ENCODE peak calls at places on chromosomes 1 and 21, in four cellular contexts. One of them, this sample, is unnamed. For H3K27me3 and H3K36me3, the result is how much of the 10 kb centered on the place peaks cover.

GRCh38 chr1:19560480-19560879 is 75.1 kb upstream of the CAPZB start:
- DNase-seq in neuronal stem cell: no peak
- DNase-seq in endodermal cell: no peak
- DNase-seq in IMR-90: no peak
- DNase-seq in this sample: no peak

GRCh38 chr1:19704247-19705113 is 39.8 kb downstream of the HTR6 start:
- DNase-seq in neuronal stem cell: peak
- DNase-seq in endodermal cell: peak
- DNase-seq in IMR-90: peak
- DNase-seq in this sample: peak

GRCh38 chr1:15851251-15852035 is 3.9 kb downstream of the SPEN start:
- DNase-seq in neuronal stem cell: no peak
- DNase-seq in endodermal cell: no peak
- DNase-seq in IMR-90: no peak
- DNase-seq in this sample: peak

GRCh38 chr21:41948901-41949300 is 4.9 kb downstream of the C2CD2 start:
- DNase-seq in endodermal cell: no peak
- DNase-seq in IMR-90: no peak
- DNase-seq in neuronal stem cell: no peak
- DNase-seq in this sample: no peak

GRCh38 chr1:59560807-59561450 is 253.8 kb upstream of the HOOK1 start:
- DNase-seq in endodermal cell: no peak
- DNase-seq in IMR-90: no peak
- DNase-seq in neuronal stem cell: no peak
- DNase-seq in this sample: no peak

GRCh38 chr1:246631426-246631825 is 65.2 kb downstream of the CNST start:
- DNase-seq in IMR-90: peak
- DNase-seq in neuronal stem cell: no peak
- DNase-seq in endodermal cell: no peak
- DNase-seq in this sample: no peak

GRCh38 chr1:169508432-169509338 is 22.9 kb upstream of the SLC19A2 start:
- DNase-seq in endodermal cell: no peak
- DNase-seq in neuronal stem cell: no peak
- DNase-seq in IMR-90: no peak
- DNase-seq in this sample: no peak

GRCh38 chr1:11207898-11208611 is 18.9 kb downstream of the ANGPTL7 start:
- DNase-seq in neuronal stem cell: no peak
- DNase-seq in IMR-90: no peak
- DNase-seq in endodermal cell: no peak
- DNase-seq in this sample: no peak

GRCh38 chr1:24896176-24896575 is 33.9 kb downstream of the RUNX3 start:
- DNase-seq in IMR-90: no peak
- DNase-seq in neuronal stem cell: no peak
- DNase-seq in endodermal cell: no peak
- DNase-seq in this sample: peak

GRCh38 chr1:24694380-24694843 is 50.8 kb upstream of the CLIC4 start:
- DNase-seq in endodermal cell: no peak
- DNase-seq in IMR-90: peak
- DNase-seq in neuronal stem cell: no peak
- DNase-seq in this sample: no peak

DNA sequence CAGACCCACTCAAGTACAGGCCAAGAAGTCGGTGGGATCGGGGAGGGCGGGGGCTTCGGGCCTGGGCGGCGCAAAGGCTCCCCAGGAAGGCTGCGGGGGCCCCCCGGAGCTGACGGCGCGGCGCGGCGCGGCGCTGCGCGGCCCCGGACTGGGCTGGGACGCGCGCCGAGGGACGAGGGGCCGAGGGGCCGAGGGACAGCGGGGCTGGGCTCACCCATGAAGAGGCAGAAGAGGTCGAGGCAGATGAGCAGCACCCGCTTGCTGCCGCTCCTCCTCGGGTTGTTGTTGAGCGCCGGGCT is 750 bp downstream of the PLPP3 start:
- DNase-seq in endodermal cell: peak
- DNase-seq in IMR-90: no peak
- DNase-seq in neuronal stem cell: no peak
- DNase-seq in this sample: peak
- H3K4me3 ChIP-seq in endodermal cell: peak
- H3K4me3 ChIP-seq in IMR-90: peak
- H3K4me3 ChIP-seq in neuronal stem cell: peak
- H3K4me3 ChIP-seq in this sample: peak

DNA sequence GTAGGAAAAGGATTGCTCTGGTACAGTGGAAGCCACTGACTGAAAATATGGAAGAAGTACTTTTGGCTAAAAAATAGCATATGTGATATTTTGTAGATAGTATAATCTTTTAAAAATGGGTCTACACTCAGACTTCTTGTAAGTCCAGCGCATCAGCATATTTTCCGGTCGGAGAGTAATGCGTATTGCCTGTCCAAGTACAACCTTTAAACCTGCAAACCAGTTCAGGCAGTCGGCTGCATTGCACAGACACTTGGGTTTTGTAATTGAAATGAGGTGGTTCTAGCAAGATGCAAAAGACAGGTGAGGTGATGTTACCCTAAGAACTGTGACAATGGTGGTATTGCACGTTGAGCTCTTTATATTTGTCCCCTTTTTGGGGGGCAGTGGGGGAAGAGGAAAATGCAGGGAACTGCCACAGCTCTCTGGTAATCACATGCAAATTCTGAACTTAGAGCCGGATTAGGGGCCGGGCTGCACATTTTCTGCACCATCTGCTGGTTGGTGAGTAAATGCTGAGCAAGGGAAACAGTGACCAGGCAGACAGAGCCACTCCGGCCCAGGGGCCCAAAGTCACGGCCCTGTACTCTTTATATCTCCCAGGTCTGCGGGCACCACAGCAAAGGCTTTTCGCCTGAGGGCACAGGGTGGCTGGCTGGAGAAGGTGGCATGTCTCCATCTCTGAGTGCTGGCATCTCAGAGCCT is 2.3 kb downstream of the GPR137B start:
- DNase-seq in neuronal stem cell: no peak
- DNase-seq in endodermal cell: no peak
- DNase-seq in IMR-90: peak
- DNase-seq in this sample: peak
- H3K27me3 ChIP-seq in neuronal stem cell: under half
- H3K27me3 ChIP-seq in endodermal cell: half or more
- H3K27me3 ChIP-seq in IMR-90: under half
- H3K27me3 ChIP-seq in this sample: under half

DNA sequence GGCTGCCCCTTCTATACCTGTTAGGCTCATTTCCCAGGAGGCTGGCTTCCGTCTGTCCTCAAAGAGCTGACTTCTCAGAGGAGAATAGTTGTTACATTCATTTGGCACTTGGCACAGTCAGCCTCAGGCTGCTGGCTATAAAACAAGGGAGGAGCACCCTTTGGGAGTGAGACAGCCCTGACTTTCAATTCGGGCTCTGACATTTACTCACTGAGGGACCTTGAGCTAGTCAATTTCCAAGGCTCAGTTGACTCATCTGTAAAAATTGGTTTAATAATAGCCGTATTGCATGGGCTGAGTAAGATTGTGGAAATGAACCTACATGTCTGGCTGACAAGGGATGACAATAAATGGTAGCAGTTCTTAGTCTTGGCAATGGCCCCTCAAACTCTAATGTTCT is 13.7 kb downstream of the ALX3 start:
- DNase-seq in IMR-90: peak
- DNase-seq in endodermal cell: no peak
- DNase-seq in neuronal stem cell: no peak
- DNase-seq in this sample: no peak
- H3K36me3 ChIP-seq in IMR-90: half or more
- H3K36me3 ChIP-seq in endodermal cell: half or more
- H3K36me3 ChIP-seq in neuronal stem cell: half or more
- H3K36me3 ChIP-seq in this sample: half or more

GRCh38 chr1:65994223-65994622 is 201.5 kb downstream of the PDE4B start:
- DNase-seq in endodermal cell: no peak
- DNase-seq in IMR-90: no peak
- DNase-seq in neuronal stem cell: no peak
- DNase-seq in this sample: no peak
- H3K4me3 ChIP-seq in endodermal cell: no peak
- H3K4me3 ChIP-seq in IMR-90: no peak
- H3K4me3 ChIP-seq in neuronal stem cell: no peak
- H3K4me3 ChIP-seq in this sample: no peak

DNA sequence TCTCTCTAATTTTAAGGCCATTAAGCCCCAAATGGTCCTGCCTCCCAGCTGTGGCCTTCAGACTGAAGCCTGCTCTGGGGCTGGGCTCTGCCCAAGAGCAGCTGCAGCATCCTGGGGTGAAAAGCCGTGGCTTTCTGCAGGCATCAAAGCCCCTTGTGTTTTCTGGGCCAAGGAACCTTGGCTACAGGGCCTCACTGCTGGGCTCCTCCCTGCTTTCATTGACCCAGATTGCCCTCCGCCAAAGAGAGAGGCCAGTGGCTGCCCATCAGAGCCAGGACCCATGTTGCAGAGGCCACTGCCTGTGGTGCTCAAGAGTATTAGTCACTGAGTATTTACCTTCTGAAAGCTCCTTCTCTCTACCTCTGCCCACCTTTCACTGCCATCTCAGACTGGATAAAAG is 1.6 kb downstream of the ZNF648 start:
- DNase-seq in neuronal stem cell: no peak
- DNase-seq in endodermal cell: no peak
- DNase-seq in IMR-90: no peak
- DNase-seq in this sample: no peak
- H3K27me3 ChIP-seq in neuronal stem cell: under half
- H3K27me3 ChIP-seq in endodermal cell: under half
- H3K27me3 ChIP-seq in IMR-90: under half
- H3K27me3 ChIP-seq in this sample: under half

GRCh38 chr1:203686091-203686632 is 59.5 kb downstream of the ATP2B4 start:
- DNase-seq in IMR-90: peak
- DNase-seq in neuronal stem cell: no peak
- DNase-seq in endodermal cell: no peak
- DNase-seq in this sample: no peak
- H3K36me3 ChIP-seq in IMR-90: under half
- H3K36me3 ChIP-seq in neuronal stem cell: under half
- H3K36me3 ChIP-seq in endodermal cell: under half
- H3K36me3 ChIP-seq in this sample: under half